ENCODE peak calls at places on chromosomes 2 and 18, in nine cellular contexts. S is hepatocyte, K is GM06990, E is HL-60, X is EH, T is NCI-H446 treated with DMSO at 0.1 percent for 48 hours, R is occipital lobe, I is mesenchymal stem cell, A is posterior cingulate gyrus. C is an unnamed sample.

GRCh38 chr2:230879271-230879882 is 14.6 kb downstream of the ITM2C start:
- DNase-seq in S (peak), I (no peak), R (no peak), K (no peak), X (no peak), A (no peak), E (no peak), T (no peak), C (peak)

GRCh38 chr2:133293544-133294270 is 274.6 kb downstream of the NCKAP5 start:
- DNase-seq in A (no peak), I (peak), K (no peak), E (no peak), S (no peak), X (peak), T (no peak), R (no peak), C (no peak)

GRCh38 chr18:66682855-66683322 is 79.0 kb upstream of the CDH19 start:
- DNase-seq in E (peak), T (peak), R (peak), K (no peak), X (no peak), S (no peak), I (peak), A (no peak), C (no peak)

GRCh38 chr2:208820289-208820688 is 413.7 kb downstream of the PTH2R start:
- DNase-seq in S (peak), X (no peak), T (peak), K (no peak), A (no peak), E (no peak), I (no peak), R (no peak), C (no peak)

GRCh38 chr2:39451954-39452353 is 14.9 kb upstream of the MAP4K3 start:
- DNase-seq in E (no peak), R (no peak), K (no peak), I (no peak), T (no peak), S (no peak), X (no peak), A (no peak), C (no peak)

GRCh38 chr2:73993799-73994543 is 9.3 kb downstream of the TET3 start:
- DNase-seq in S (no peak), T (no peak), R (no peak), X (no peak), E (no peak), K (no peak), I (no peak), A (no peak), C (no peak)

GRCh38 chr2:23585218-23585945 is 200.4 kb downstream of the KLHL29 start:
- DNase-seq in S (no peak), R (no peak), X (no peak), A (no peak), T (peak), K (no peak), I (no peak), E (no peak), C (no peak)

GRCh38 chr2:209334188-209335017 is 89.4 kb upstream of the MAP2 start:
- DNase-seq in I (peak), E (peak), X (peak), A (peak), K (peak), R (peak), S (peak), T (peak), C (peak)

GRCh38 chr2:42513252-42513918 is 19.6 kb upstream of the KCNG3 start:
- DNase-seq in I (peak), K (no peak), S (peak), R (no peak), A (no peak), X (peak), T (no peak), E (peak), C (peak)

GRCh38 chr18:30271716-30272115 is 770.8 kb downstream of the DSC3 start:
- DNase-seq in I (no peak), K (no peak), X (no peak), S (no peak), E (no peak), T (no peak), A (no peak), R (no peak), C (no peak)

GRCh38 chr18:31680836-31681568 is 3.4 kb downstream of the B4GALT6 start:
- DNase-seq in R (no peak), X (no peak), I (no peak), A (no peak), K (no peak), S (peak), T (no peak), E (no peak), C (no peak)